ENCODE peak calls at places on chromosome 1, in four cellular contexts. D is GM12878, F is K562, H is HepG2. L is an unnamed sample.

GRCh38 chr1:13817906-13818305 is 117.9 kb downstream of the PRDM2 start:
- DNase-seq in F (no peak), D (no peak), H (no peak), L (no peak)

GRCh38 chr1:58746757-58747156 is 37.1 kb downstream of the JUN start:
- DNase-seq in H (no peak), D (no peak), F (no peak), L (no peak)

GRCh38 chr1:36178479-36179219 is 22.7 kb downstream of the MAP7D1 start:
- DNase-seq in D (no peak), F (peak), H (no peak), L (peak)

GRCh38 chr1:37951041-37951782 is 4.4 kb upstream of the INPP5B start:
- DNase-seq in H (no peak), F (no peak), D (no peak), L (no peak)

GRCh38 chr1:177170756-177171535 is at the start of gene BRINP2:
- DNase-seq in H (no peak), F (peak), D (no peak), L (peak)

GRCh38 chr1:161038523-161039153 is at the start of gene TSTD1:
- DNase-seq in H (no peak), D (no peak), F (no peak), L (no peak)

GRCh38 chr1:107454786-107455185 is 313.9 kb downstream of the NTNG1 start:
- DNase-seq in H (no peak), F (no peak), D (no peak), L (no peak)

GRCh38 chr1:65596768-65597167 is 176.3 kb downstream of the LEPR start:
- DNase-seq in D (no peak), H (no peak), F (no peak), L (no peak)

GRCh38 chr1:116538527-116538926 is 32.3 kb downstream of the CD58 start:
- DNase-seq in F (no peak), D (no peak), H (peak), L (no peak)

GRCh38 chr1:246966502-246966901 is 34.8 kb upstream of the AHCTF1 start:
- DNase-seq in H (no peak), F (no peak), D (no peak), L (no peak)

GRCh38 chr1:36322085-36322785 is 1.2 kb downstream of the EVA1B start:
- DNase-seq in D (no peak), F (no peak), H (no peak), L (no peak)

GRCh38 chr1:20033396-20033795 is 36.6 kb upstream of the PLA2G5 start:
- DNase-seq in F (no peak), D (no peak), H (no peak), L (no peak)

GRCh38 chr1:26358411-26359384 is 4.8 kb upstream of the CRYBG2 start:
- DNase-seq in F (no peak), H (peak), D (no peak), L (no peak)

GRCh38 chr1:8047112-8047511 is 21.0 kb upstream of the ERRFI1 start:
- DNase-seq in D (no peak), H (no peak), F (no peak), L (no peak)

GRCh38 chr1:232471250-232471649 is 158.7 kb downstream of the SIPA1L2 start:
- DNase-seq in F (no peak), D (no peak), H (no peak), L (no peak)

GRCh38 chr1:201745023-201745422 is 83.9 kb upstream of the IPO9 start:
- DNase-seq in D (no peak), H (no peak), F (no peak), L (no peak)
- TF ChIP-seq HDAC2 in D (no peak), H (no peak), F (no peak), L (no peak)

DNA sequence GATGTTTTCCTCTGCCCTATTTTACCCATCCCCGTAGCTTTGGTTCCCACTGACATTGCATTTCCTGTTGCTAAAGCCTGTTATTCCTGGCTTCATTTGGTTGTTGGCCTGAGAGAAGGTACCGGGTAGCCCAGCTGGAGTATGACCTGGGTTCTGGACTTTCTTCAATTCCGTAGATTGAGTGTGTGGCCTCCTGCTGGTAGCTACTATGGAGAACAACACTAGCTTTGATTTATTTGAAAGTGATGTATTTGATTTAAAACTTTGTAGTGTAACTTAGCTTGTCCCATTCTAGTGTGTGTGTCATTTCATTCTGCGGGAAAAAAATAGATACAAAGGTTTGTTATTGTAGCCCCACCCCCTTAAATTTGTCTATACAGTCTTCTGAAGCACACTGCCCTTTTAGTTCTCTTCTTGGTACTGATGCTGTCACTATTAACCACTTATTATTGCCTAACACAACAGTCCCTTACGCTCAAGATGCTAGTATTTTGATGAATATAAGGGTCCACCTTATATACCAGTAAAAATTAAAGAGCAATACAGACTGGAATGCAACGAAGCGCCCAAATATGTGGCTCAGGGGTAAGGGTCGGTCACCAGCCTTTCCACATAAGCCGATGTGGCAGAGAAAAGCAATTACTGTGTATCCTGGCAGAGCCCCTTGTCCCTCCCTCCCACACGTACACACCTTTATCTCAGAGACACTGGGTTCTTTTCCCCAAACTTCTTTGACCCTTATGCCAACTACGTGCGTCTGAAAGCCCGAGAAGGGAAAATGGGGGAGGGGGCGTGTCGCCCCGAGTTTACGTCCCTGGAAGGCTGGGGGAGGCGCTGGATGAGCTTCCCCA is 645 bp upstream of the MOV10 start:
- DNase-seq in H (peak), F (no peak), D (no peak), L (no peak)
- TF ChIP-seq SP1 in H (no peak), F (peak), D (no peak), L (no peak)

GRCh38 chr1:48775817-48776399 is 783 bp downstream of the BEND5 start:
- DNase-seq in D (no peak), H (no peak), F (no peak), L (no peak)

GRCh38 chr1:48773133-48773532 is 3.6 kb downstream of the BEND5 start:
- DNase-seq in F (no peak), H (no peak), D (no peak), L (no peak)

GRCh38 chr1:48776400-48777218 is at the start of gene BEND5:
- DNase-seq in F (no peak), D (no peak), H (no peak), L (peak)

GRCh38 chr1:48772221-48772620 is 4.5 kb downstream of the BEND5 start:
- DNase-seq in H (no peak), D (no peak), F (no peak), L (no peak)

GRCh38 chr1:48777219-48777895 is 666 bp upstream of the BEND5 start:
- DNase-seq in F (no peak), D (no peak), H (no peak), L (no peak)
- H3K4me3 ChIP-seq in F (no peak), D (no peak), H (peak), L (peak)

GRCh38 chr1:101363891-101364318 is 127.1 kb downstream of the S1PR1 start:
- DNase-seq in D (no peak), H (no peak), F (no peak), L (no peak)

GRCh38 chr1:101364370-101365120 is 127.7 kb downstream of the S1PR1 start:
- DNase-seq in F (no peak), H (no peak), D (no peak), L (no peak)

GRCh38 chr1:101365186-101365585 is 128.4 kb downstream of the S1PR1 start:
- DNase-seq in F (no peak), H (no peak), D (no peak), L (no peak)

GRCh38 chr1:101366513-101367215 is 129.8 kb downstream of the S1PR1 start:
- DNase-seq in D (no peak), F (no peak), H (no peak), L (no peak)

GRCh38 chr1:101365881-101366280 is 129.1 kb downstream of the S1PR1 start:
- DNase-seq in D (no peak), H (no peak), F (no peak), L (no peak)
- TF ChIP-seq HDAC2 in D (no peak), H (no peak), F (no peak), L (no peak)

GRCh38 chr1:27967106-27967883 is 7.5 kb downstream of the XKR8 start:
- DNase-seq in F (no peak), D (no peak), H (no peak), L (no peak)
- TF ChIP-seq SP1 in F (no peak), D (no peak), H (no peak), L (no peak)

DNA sequence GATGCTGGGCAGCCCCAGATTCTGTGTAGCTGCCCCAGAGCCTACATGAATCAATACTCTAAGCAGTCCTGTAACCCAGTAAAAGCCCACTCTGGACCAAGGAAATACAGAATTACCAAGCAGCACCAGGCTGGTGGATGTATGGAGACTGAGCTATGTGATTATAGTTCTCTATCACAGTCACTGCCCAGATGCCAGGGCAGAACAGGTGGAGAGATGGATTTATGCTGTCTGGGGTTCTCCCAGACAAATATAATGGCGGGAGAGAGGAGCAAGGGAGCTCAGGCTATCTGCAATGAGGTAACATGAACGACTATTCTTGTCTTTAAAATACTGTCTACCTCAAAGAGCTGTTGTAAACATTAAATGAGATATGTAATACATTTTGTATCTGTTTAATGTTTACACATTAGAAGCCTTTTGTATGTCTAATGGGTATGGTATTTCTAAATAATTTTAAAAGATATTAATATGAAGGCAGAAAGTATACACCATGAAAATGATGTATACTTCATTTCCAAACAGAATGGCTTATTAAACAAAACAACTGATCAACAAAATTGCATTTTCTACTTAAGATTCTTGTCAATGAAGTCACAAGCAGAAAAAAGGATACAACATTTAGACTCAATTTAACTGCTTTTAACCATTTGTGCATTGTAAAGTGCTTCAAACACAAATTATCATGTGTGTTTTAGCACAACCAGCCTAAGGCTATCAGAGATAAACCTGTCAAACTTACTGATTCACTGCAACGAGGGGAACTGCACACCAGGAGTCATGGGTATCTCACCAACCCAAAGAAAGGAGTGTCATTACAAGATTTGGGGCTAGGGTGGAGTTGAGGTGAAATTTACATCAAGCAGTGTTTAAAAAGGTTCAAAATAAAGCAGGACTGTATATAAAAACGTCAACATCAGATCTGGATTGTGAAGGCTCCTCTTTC is 3.0 kb downstream of the SDE2 start:
- DNase-seq in H (no peak), D (no peak), F (peak), L (no peak)
- H3K4me3 ChIP-seq in H (no peak), D (peak), F (peak), L (no peak)

GRCh38 chr1:230609208-230609607 is 33.1 kb upstream of the COG2 start:
- DNase-seq in F (no peak), D (peak), H (no peak), L (no peak)
- TF ChIP-seq HDAC2 in F (no peak), D (no peak), H (no peak), L (no peak)

GRCh38 chr1:104856518-104856917 is 1106.8 kb downstream of the AMY1C start:
- DNase-seq in H (no peak), D (no peak), F (no peak), L (no peak)

GRCh38 chr1:104855550-104855949 is 1105.9 kb downstream of the AMY1C start:
- DNase-seq in F (no peak), D (no peak), H (no peak), L (no peak)

GRCh38 chr1:104853276-104853675 is 1103.6 kb downstream of the AMY1C start:
- DNase-seq in F (no peak), H (no peak), D (no peak), L (no peak)

GRCh38 chr1:104856091-104856490 is 1106.4 kb downstream of the AMY1C start:
- DNase-seq in F (no peak), D (no peak), H (no peak), L (no peak)

GRCh38 chr1:104852151-104852550 is 1102.5 kb downstream of the AMY1C start:
- DNase-seq in H (no peak), F (no peak), D (no peak), L (no peak)
- TF ChIP-seq SP1 in H (no peak), F (no peak), D (no peak), L (no peak)

DNA sequence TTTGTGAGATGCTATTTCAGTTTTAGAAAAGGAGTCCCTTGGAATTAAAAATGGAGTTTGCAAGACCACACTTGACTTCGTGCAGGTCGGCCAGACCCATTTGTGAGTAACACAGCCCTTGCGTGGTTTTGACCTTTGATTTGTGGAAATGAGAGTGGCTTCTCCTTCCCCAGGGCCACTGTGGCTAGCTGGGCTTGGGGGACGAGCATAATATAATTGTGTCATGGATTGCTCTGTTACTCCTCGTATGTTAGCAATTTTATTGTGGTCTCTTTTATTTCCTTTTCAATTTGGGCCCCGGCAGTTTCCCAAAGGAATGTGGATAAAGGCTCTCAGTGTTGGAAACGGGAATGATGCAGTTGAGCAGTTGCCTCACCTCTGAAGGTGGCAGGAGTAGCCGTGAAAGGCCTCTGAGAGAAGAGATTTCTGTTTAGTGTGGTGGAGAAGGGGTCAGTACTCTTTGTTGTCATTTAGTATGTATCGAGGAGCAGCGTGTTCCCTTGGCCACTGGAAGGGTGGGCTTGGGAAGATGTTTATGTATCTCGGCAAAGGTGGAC is 194.6 kb downstream of the PBX1 start:
- DNase-seq in F (no peak), D (no peak), H (no peak), L (no peak)
- H3K4me3 ChIP-seq in F (no peak), D (no peak), H (no peak), L (no peak)